ENCODE peak calls at places on chromosomes 7 and 10, in five cellular contexts. W is stimulated activated CD4-positive, alpha-beta T cell treated with anti-CD3 and anti-CD28 coated beads, Interleukin-4, amount 100 ng/mL, for 48 hours; O is iris pigment epithelial cell; L is choroid plexus epithelial cell; I is natural killer cell. E is an unnamed sample.

GRCh38 chr10:65891073-65891981 is 1034.5 kb upstream of the LRRTM3 start:
- DNase-seq in O (no peak), L (no peak), W (no peak), I (no peak), E (no peak)

GRCh38 chr10:79401015-79401921 is 44.2 kb downstream of the ZCCHC24 start:
- DNase-seq in W (no peak), O (peak), L (peak), I (no peak), E (no peak)

GRCh38 chr10:49158399-49158798 is 24.6 kb upstream of the FAM170B start:
- DNase-seq in W (no peak), I (no peak), O (no peak), L (no peak), E (no peak)

GRCh38 chr10:3045471-3046209 is 21.7 kb upstream of the PFKP start:
- DNase-seq in I (no peak), O (peak), W (no peak), L (peak), E (no peak)

GRCh38 chr7:102115931-102116330 is 170.7 kb upstream of the SH2B2 start:
- DNase-seq in L (no peak), O (no peak), I (no peak), W (no peak), E (no peak)

GRCh38 chr7:138036135-138036534 is 34.2 kb upstream of the CREB3L2 start:
- DNase-seq in I (no peak), L (no peak), W (no peak), O (no peak), E (no peak)

GRCh38 chr7:149688836-149689590 is 84.4 kb downstream of the ZNF467 start:
- DNase-seq in O (no peak), L (no peak), I (no peak), W (no peak), E (no peak)

GRCh38 chr7:105046414-105046813 is 32.4 kb downstream of the KMT2E start:
- DNase-seq in L (peak), W (no peak), O (peak), I (no peak), E (no peak)

GRCh38 chr10:98013776-98014175 is 16.6 kb downstream of the CRTAC1 start:
- DNase-seq in W (no peak), O (no peak), I (no peak), L (no peak), E (no peak)

E was measured in NK-92 treated with Interleukin-12 subunit alpha and Interleukin-12 subunit beta, amount 100 ng/mL, for 24 hours.